ENCODE peak calls at places on chromosomes 6 and 20, in four cellular contexts. C is A549; A is GM03348; K is stimulated activated naive CD4-positive, alpha-beta T cell. B is an unnamed sample.

GRCh38 chr6:33812669-33813068 is 8.9 kb upstream of the MLN start:
- DNase-seq in A (peak), K (peak), C (peak), B (no peak)

GRCh38 chr20:5848711-5849505 is 98.7 kb downstream of the SHLD1 start:
- DNase-seq in A (peak), C (no peak), K (no peak), B (peak)

GRCh38 chr6:20699402-20699801 is 165.1 kb downstream of the CDKAL1 start:
- DNase-seq in A (no peak), K (no peak), C (no peak), B (no peak)

GRCh38 chr20:42887281-42887680 is 302.4 kb downstream of the PTPRT start:
- DNase-seq in A (no peak), K (no peak), C (no peak), B (no peak)

GRCh38 chr6:114040871-114041270 is 69.9 kb upstream of the HDAC2 start:
- DNase-seq in C (no peak), K (no peak), A (no peak), B (no peak)

GRCh38 chr6:134429861-134430380 is 112.0 kb upstream of the SGK1 start:
- DNase-seq in K (no peak), A (no peak), C (no peak), B (no peak)

GRCh38 chr20:7608246-7608645 is 332.0 kb downstream of the HAO1 start:
- DNase-seq in C (no peak), A (peak), K (no peak), B (no peak)

GRCh38 chr6:160972111-160972510 is 19.5 kb upstream of the MAP3K4 start:
- DNase-seq in K (no peak), C (no peak), A (peak), B (peak)

GRCh38 chr20:33679758-33680485 is 5.7 kb upstream of the NECAB3 start:
- DNase-seq in C (no peak), A (no peak), K (no peak), B (no peak)

GRCh38 chr6:157036245-157036681 is 259.1 kb downstream of the ARID1B start:
- DNase-seq in C (no peak), A (peak), K (no peak), B (no peak)

GRCh38 chr6:123589317-123589716 is 47.4 kb downstream of the TRDN start:
- DNase-seq in K (no peak), A (no peak), C (no peak), B (no peak)

GRCh38 chr6:52787917-52788316 is 15.7 kb downstream of the GSTA1 start:
- DNase-seq in K (no peak), A (no peak), C (no peak), B (no peak)

GRCh38 chr6:146355521-146356100 is 188.0 kb upstream of the RAB32 start:
- DNase-seq in A (no peak), K (no peak), C (no peak), B (no peak)

GRCh38 chr6:106102967-106103727 is 17.0 kb downstream of the PRDM1 start:
- DNase-seq in C (no peak), K (no peak), A (no peak), B (no peak)

GRCh38 chr20:48338717-48339116 is 489.1 kb downstream of the PREX1 start:
- DNase-seq in A (peak), K (no peak), C (no peak), B (no peak)

GRCh38 chr6:78578430-78578829 is 288.9 kb upstream of the IRAK1BP1 start:
- DNase-seq in C (no peak), A (no peak), K (no peak), B (no peak)

GRCh38 chr20:3751664-3752385 is 15.7 kb downstream of the ADISSP start:
- DNase-seq in A (no peak), C (no peak), K (peak), B (no peak)

GRCh38 chr6:44253307-44254101 is 3.8 kb downstream of the SLC35B2 start:
- DNase-seq in A (no peak), K (peak), C (no peak), B (no peak)

GRCh38 chr6:82118150-82118562 is 129.4 kb downstream of the IBTK start:
- DNase-seq in C (no peak), A (no peak), K (no peak), B (no peak)

GRCh38 chr20:62776692-62777527 is 19.4 kb upstream of the MRGBP start:
- DNase-seq in C (no peak), K (peak), A (no peak), B (peak)

GRCh38 chr6:90885611-90886056 is 298.8 kb upstream of the MAP3K7 start:
- DNase-seq in C (no peak), A (no peak), K (no peak), B (no peak)

GRCh38 chr6:111661541-111662041 is 55.9 kb upstream of the TRAF3IP2 start:
- DNase-seq in K (no peak), C (no peak), A (no peak), B (no peak)

GRCh38 chr6:1416191-1416764 is 26.9 kb downstream of the FOXF2 start:
- DNase-seq in C (no peak), K (no peak), A (no peak), B (no peak)

GRCh38 chr20:63140683-63141433 is 75.1 kb downstream of the YTHDF1 start:
- DNase-seq in C (no peak), A (no peak), K (no peak), B (no peak)

GRCh38 chr6:10141756-10142443 is 273.0 kb downstream of the TFAP2A start:
- DNase-seq in C (no peak), K (no peak), A (no peak), B (no peak)

GRCh38 chr6:167788531-167788903 is 38.2 kb upstream of the AFDN start:
- DNase-seq in A (no peak), C (no peak), K (no peak), B (no peak)

GRCh38 chr20:63011798-63012197 is 5.0 kb upstream of the BHLHE23 start:
- DNase-seq in K (no peak), C (no peak), A (no peak), B (no peak)

GRCh38 chr20:50208085-50208491 is 17.5 kb downstream of the CEBPB start:
- DNase-seq in K (no peak), A (no peak), C (no peak), B (no peak)

GRCh38 chr6:23547851-23548250 is 578.2 kb upstream of the NRSN1 start:
- DNase-seq in K (no peak), A (no peak), C (no peak), B (no peak)

GRCh38 chr20:23938118-23938438 is 50.5 kb downstream of the GGTLC1 start:
- DNase-seq in K (no peak), A (no peak), C (no peak), B (no peak)

B was measured in HFF-Myc.